ENCODE peak calls at places on chromosomes 1 and 21, in nine cellular contexts. K is IMR-90, G is left ventricle myocardium inferior, N is fibroblast of the aortic adventitia, T is dorsolateral prefrontal cortex, F is body of pancreas, W is cardiac fibroblast, Y is Panc1, O is AG10803. D is an unnamed sample.

GRCh38 chr21:33265664-33266049 is 510 bp upstream of the IL10RB start:
- DNase-seq in T (no peak), N (no peak), Y (no peak), K (peak), O (no peak), W (peak), F (peak), G (peak), D (peak)

GRCh38 chr1:228417471-228418203 is 976 bp upstream of the TRIM17 start:
- DNase-seq in K (no peak), F (no peak), N (no peak), G (no peak), Y (no peak), O (peak), W (peak), T (no peak), D (no peak)

GRCh38 chr1:171743014-171743870 is 1.4 kb upstream of the VAMP4 start:
- DNase-seq in O (peak), W (peak), T (no peak), F (no peak), N (peak), K (peak), G (no peak), Y (peak), D (no peak)

GRCh38 chr1:41442697-41443251 is 41.7 kb downstream of the EDN2 start:
- DNase-seq in G (no peak), F (no peak), W (peak), K (no peak), O (peak), Y (no peak), N (peak), T (no peak), D (no peak)

GRCh38 chr1:199821029-199821779 is 206.3 kb upstream of the NR5A2 start:
- DNase-seq in T (no peak), W (no peak), K (no peak), G (no peak), F (no peak), O (no peak), N (no peak), Y (no peak), D (no peak)

GRCh38 chr1:214416417-214417212 is 134.8 kb downstream of the PTPN14 start:
- DNase-seq in O (peak), F (no peak), W (peak), T (no peak), Y (no peak), G (no peak), K (peak), N (peak), D (no peak)

GRCh38 chr1:192730206-192730605 is 78.6 kb upstream of the RGS2 start:
- DNase-seq in N (peak), Y (no peak), K (peak), F (no peak), W (peak), G (no peak), O (peak), T (no peak), D (no peak)

GRCh38 chr1:152517237-152517811 is 3.0 kb downstream of the CRCT1 start:
- DNase-seq in Y (no peak), G (no peak), K (no peak), W (no peak), F (no peak), O (peak), N (peak), T (no peak), D (no peak)

GRCh38 chr1:179016694-179017382 is 8.9 kb upstream of the FAM20B start:
- DNase-seq in N (peak), G (peak), O (peak), F (peak), K (peak), T (peak), W (peak), Y (no peak), D (no peak)

GRCh38 chr1:17184822-17185484 is 20.0 kb upstream of the PADI1 start:
- DNase-seq in O (no peak), W (no peak), T (no peak), F (no peak), Y (no peak), N (no peak), K (no peak), G (no peak), D (no peak)

GRCh38 chr1:210123383-210123782 is 109.2 kb upstream of the SERTAD4 start:
- DNase-seq in Y (no peak), F (no peak), W (no peak), T (no peak), K (no peak), G (no peak), N (peak), O (no peak), D (no peak)

GRCh38 chr1:178046856-178047255 is 47.0 kb upstream of the RASAL2 start:
- DNase-seq in N (no peak), Y (no peak), W (no peak), T (no peak), O (no peak), F (no peak), G (no peak), K (no peak), D (no peak)

GRCh38 chr21:46421191-46421750 is 37.4 kb upstream of the DIP2A start:
- DNase-seq in O (no peak), Y (no peak), T (peak), W (no peak), G (no peak), F (no peak), K (no peak), N (no peak), D (no peak)

GRCh38 chr1:157142245-157142644 is 4.0 kb upstream of the ETV3 start:
- DNase-seq in Y (no peak), O (no peak), K (no peak), N (no peak), F (no peak), W (no peak), T (no peak), G (no peak), D (no peak)

GRCh38 chr1:22442212-22442894 is 9.3 kb upstream of the ZBTB40 start:
- DNase-seq in G (no peak), F (no peak), N (no peak), W (no peak), K (no peak), Y (no peak), O (no peak), T (no peak), D (no peak)

GRCh38 chr1:26574690-26575349 is 45.3 kb downstream of the RPS6KA1 start:
- DNase-seq in G (no peak), K (peak), N (peak), T (no peak), O (peak), Y (no peak), F (no peak), W (peak), D (no peak)

GRCh38 chr1:161037661-161038522 is 872 bp downstream of the TSTD1 start:
- DNase-seq in Y (no peak), O (no peak), W (no peak), G (no peak), K (no peak), F (peak), T (no peak), N (no peak), D (no peak)

GRCh38 chr1:56062625-56063024 is 516.7 kb downstream of the PLPP3 start:
- DNase-seq in G (no peak), T (no peak), Y (no peak), K (no peak), O (no peak), N (no peak), F (no peak), W (no peak), D (no peak)

GRCh38 chr1:61082336-61083013 is at the start of gene NFIA:
- DNase-seq in Y (peak), O (peak), W (peak), K (peak), F (peak), G (peak), T (peak), N (peak), D (no peak)

GRCh38 chr1:69081671-69082070 is 486.1 kb upstream of the LRRC7 start:
- DNase-seq in T (no peak), G (no peak), O (no peak), F (no peak), Y (no peak), N (peak), W (peak), K (no peak), D (no peak)

GRCh38 chr1:157133431-157133830 is 4.8 kb downstream of the ETV3 start:
- DNase-seq in O (no peak), W (no peak), K (no peak), F (no peak), G (no peak), N (no peak), Y (no peak), T (no peak), D (no peak)

GRCh38 chr21:31429500-31429899 is 85.4 kb upstream of the TIAM1 start:
- DNase-seq in T (no peak), W (no peak), Y (no peak), O (no peak), K (no peak), G (peak), F (no peak), N (no peak), D (no peak)

GRCh38 chr1:227774051-227774720 is 39.0 kb downstream of the SNAP47 start:
- DNase-seq in W (no peak), T (no peak), Y (no peak), O (no peak), G (no peak), K (no peak), F (no peak), N (no peak), D (no peak)

GRCh38 chr1:47323475-47324105 is 9.6 kb upstream of the STIL start:
- DNase-seq in W (no peak), T (no peak), G (no peak), N (no peak), Y (no peak), F (peak), K (no peak), O (no peak), D (no peak)

GRCh38 chr1:4837752-4838151 is 183.3 kb downstream of the AJAP1 start:
- DNase-seq in G (no peak), K (no peak), O (no peak), F (no peak), T (no peak), Y (no peak), W (no peak), N (no peak), D (no peak)

GRCh38 chr1:206713910-206714312 is 29.2 kb downstream of the MAPKAPK2 start:
- DNase-seq in Y (no peak), W (no peak), T (no peak), O (peak), K (peak), F (no peak), N (no peak), G (no peak), D (no peak)

GRCh38 chr1:156744344-156744743 is 3.5 kb upstream of the MRPL24 start:
- DNase-seq in F (no peak), O (no peak), T (no peak), K (no peak), W (no peak), G (no peak), N (no peak), Y (no peak), D (no peak)

GRCh38 chr1:15296602-15297321 is 49.7 kb downstream of the FHAD1 start:
- DNase-seq in T (no peak), G (no peak), Y (no peak), K (peak), N (no peak), W (no peak), O (no peak), F (no peak), D (peak)

GRCh38 chr1:111938123-111938522 is 51.3 kb downstream of the KCND3 start:
- DNase-seq in Y (no peak), T (no peak), F (no peak), W (no peak), K (no peak), G (no peak), N (no peak), O (no peak), D (peak)

GRCh38 chr1:111937147-111937725 is 52.2 kb downstream of the KCND3 start:
- DNase-seq in Y (no peak), N (no peak), T (no peak), W (no peak), G (no peak), K (no peak), F (no peak), O (no peak), D (no peak)

GRCh38 chr1:111938536-111938935 is 50.9 kb downstream of the KCND3 start:
- DNase-seq in O (no peak), G (no peak), F (no peak), Y (no peak), T (no peak), K (no peak), N (no peak), W (no peak), D (no peak)

GRCh38 chr1:111930356-111930755 is 59.1 kb downstream of the KCND3 start:
- DNase-seq in N (no peak), K (no peak), F (no peak), O (no peak), W (no peak), G (no peak), Y (no peak), T (no peak), D (no peak)

GRCh38 chr1:111934346-111934745 is 55.1 kb downstream of the KCND3 start:
- DNase-seq in K (no peak), Y (no peak), T (no peak), W (no peak), F (no peak), G (no peak), N (no peak), O (no peak), D (no peak)
- H3K4me3 ChIP-seq in K (no peak), Y (no peak), T (no peak), W (no peak), F (no peak), G (no peak), N (no peak), O (no peak), D (no peak)

DNA sequence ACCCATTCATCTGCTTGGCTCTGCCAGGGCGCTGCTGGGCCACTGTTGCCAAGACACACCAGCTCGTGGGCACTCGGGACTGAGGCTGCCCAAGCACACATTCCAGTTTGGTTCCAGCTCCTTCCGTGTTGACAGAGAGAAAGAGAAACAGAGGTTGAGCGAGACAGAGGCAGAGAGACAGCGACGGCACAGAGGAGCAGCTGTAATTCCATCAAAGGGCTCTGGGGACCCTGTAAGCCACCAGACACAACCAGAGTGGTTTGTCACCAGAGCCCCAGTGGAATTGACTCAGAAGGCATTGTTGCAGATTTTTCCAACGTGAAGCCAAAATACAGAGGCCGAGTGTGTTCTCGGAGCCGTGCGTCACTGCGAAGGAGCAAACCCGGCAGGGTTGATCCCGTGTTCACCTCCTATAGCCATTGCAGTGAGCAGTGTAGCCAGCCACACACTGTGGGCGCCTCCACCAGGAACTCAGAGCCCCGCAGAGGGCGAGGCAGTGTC is 33.5 kb downstream of the SYF2 start:
- DNase-seq in W (no peak), T (no peak), K (no peak), F (peak), N (no peak), G (peak), Y (no peak), O (peak), D (peak)
- H3K4me3 ChIP-seq in W (no peak), T (peak), K (no peak), F (no peak), N (no peak), G (peak), Y (no peak), O (peak), D (no peak)

GRCh38 chr1:204520834-204521709 is 4.9 kb downstream of the MDM4 start:
- DNase-seq in O (peak), Y (no peak), K (peak), T (no peak), F (no peak), G (no peak), W (peak), N (peak), D (peak)
- H3K4me3 ChIP-seq in O (no peak), Y (no peak), K (no peak), T (no peak), F (no peak), G (no peak), W (no peak), N (no peak), D (peak)

DNA sequence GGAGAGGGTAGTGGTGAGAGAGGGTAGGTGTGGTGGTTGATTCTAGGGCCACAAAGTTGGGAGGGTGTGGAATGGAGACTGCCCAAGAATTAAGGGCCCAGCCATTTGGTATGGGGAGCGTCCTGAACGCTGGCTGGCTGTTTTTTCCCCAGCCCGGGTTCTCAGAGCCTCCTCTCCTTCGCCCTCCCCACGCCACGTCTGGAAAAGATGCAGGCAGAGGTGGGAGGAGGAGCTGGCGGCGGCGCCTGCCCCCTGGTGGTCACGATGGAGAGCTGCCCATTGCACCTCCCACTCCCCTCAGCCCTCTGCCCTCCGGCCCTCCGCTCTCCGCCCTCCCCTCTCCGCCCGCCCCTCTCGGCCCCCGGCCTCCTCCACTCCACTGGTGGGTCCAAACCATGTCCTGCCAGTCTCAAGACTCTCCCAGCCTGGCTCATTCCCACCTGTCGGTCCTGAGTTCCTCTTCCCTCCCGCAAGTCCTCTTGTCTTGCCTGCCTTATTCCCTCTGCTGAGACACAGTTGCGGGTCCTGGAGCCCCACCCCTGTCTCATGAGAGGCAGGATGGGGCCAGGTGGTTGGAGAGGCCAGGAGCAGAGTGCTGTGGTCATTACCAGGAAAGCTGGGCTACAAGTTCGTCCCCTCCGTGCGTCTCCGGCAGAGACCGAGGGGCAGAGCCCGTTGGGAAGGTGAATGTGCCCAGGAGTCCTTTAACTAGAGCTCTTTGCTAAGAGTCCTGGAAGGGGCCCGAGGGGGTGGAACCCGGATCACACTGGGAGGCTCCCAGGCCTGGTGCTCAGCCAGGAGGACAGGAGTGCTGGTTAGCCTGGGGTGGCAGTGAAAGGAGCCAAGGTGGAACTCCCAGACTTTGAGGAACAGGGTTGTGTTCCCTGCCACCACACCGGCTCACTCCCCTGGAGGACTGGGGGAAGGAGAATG is 22.6 kb downstream of the ETNK2 start:
- DNase-seq in N (peak), W (peak), O (peak), F (peak), G (peak), Y (no peak), T (peak), K (peak), D (peak)
- H3K4me3 ChIP-seq in N (no peak), W (no peak), O (no peak), F (no peak), G (peak), Y (peak), T (no peak), K (no peak), D (no peak)

DNA sequence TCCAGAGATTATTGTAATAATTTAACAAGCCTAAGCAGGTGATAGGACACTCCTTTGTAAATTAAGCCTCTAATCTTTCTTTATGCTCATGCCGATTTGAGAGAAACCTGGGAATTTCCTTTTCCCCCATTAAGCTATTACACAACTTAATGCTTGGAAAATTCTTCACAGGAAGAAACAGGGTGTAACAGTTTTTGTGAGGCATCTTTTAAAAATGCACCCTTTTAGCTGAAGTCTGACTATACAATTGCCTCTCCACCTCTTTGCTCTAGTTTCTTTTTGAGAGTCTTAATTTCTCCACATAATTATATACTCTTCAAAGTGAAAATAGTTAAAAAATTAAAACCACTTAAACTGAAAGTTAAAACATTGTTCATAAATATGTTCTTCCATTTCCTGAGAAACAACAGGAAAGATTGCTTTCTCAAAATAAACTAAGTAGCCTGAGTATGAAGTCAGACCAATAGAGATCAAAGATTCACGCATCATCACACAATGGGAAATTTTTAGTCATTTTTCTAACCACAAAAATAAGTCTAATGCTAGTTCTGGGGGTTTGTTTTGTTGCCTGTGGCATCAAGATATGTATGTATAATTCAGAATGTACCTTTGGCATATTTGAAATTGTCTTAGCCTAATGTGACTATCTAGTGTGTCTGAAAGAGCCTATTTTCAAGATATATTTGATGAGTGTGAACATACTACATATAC is 34.7 kb downstream of the LRRC8D start:
- DNase-seq in G (no peak), K (peak), T (no peak), O (peak), N (peak), Y (no peak), F (no peak), W (peak), D (peak)
- H3K4me3 ChIP-seq in G (no peak), K (no peak), T (no peak), O (peak), N (peak), Y (no peak), F (no peak), W (peak), D (no peak)

GRCh38 chr21:26840206-26840605 is 5.0 kb downstream of the ADAMTS1 start:
- DNase-seq in K (no peak), N (peak), G (no peak), Y (no peak), F (no peak), W (peak), T (no peak), O (no peak), D (no peak)
- H3K4me3 ChIP-seq in K (peak), N (peak), G (peak), Y (no peak), F (no peak), W (no peak), T (no peak), O (peak), D (no peak)

GRCh38 chr1:153616144-153616884 is at the start of gene S100A14:
- DNase-seq in O (no peak), T (no peak), K (no peak), Y (no peak), G (peak), F (peak), W (no peak), N (no peak), D (no peak)

GRCh38 chr1:153615406-153615805 is 719 bp downstream of the S100A14 start:
- DNase-seq in F (no peak), W (no peak), N (no peak), O (no peak), T (no peak), G (no peak), K (no peak), Y (no peak), D (no peak)

GRCh38 chr1:153619171-153619570 is 3.0 kb upstream of the S100A14 start:
- DNase-seq in G (no peak), O (no peak), F (no peak), Y (no peak), W (no peak), N (no peak), K (no peak), T (no peak), D (no peak)

GRCh38 chr1:153616885-153617428 is 832 bp upstream of the S100A14 start:
- DNase-seq in Y (no peak), T (no peak), K (no peak), W (no peak), O (no peak), N (no peak), F (no peak), G (no peak), D (no peak)

GRCh38 chr1:153617677-153618076 is 1.6 kb upstream of the S100A14 start:
- DNase-seq in T (peak), W (no peak), N (peak), F (no peak), G (no peak), Y (no peak), O (peak), K (no peak), D (no peak)
- H3K4me3 ChIP-seq in T (no peak), W (no peak), N (no peak), F (no peak), G (no peak), Y (no peak), O (no peak), K (no peak), D (no peak)

D was measured in GM12865.